ENCODE peak calls at places on chromosomes 2 and 18, in ten cellular contexts. Z is GM12891, B is uterus, G is stomach, I is IMR-90, H is HCT116, Q is tibial nerve, D is GM12892, C is Peyer's patch, R is NB4. F is an unnamed sample.

GRCh38 chr2:168780671-168781071 is 21.8 kb upstream of the NOSTRIN start:
- DNase-seq in Z (no peak), B (no peak), G (no peak), I (no peak), H (no peak), Q (no peak), D (no peak), C (no peak), R (no peak), F (no peak)

GRCh38 chr2:151849413-151850010 is 21.3 kb upstream of the ARL5A start:
- DNase-seq in Z (no peak), B (no peak), G (no peak), I (no peak), H (no peak), Q (no peak), D (no peak), C (no peak), R (no peak), F (no peak)

GRCh38 chr2:148922776-148923175 is 47.7 kb downstream of the KIF5C start:
- DNase-seq in Z (no peak), B (no peak), G (no peak), I (no peak), H (no peak), Q (no peak), D (no peak), C (no peak), R (no peak), F (no peak)

GRCh38 chr2:135785032-135785431 is 43.4 kb downstream of the UBXN4 start:
- DNase-seq in Z (no peak), B (no peak), G (no peak), I (no peak), H (no peak), Q (no peak), D (no peak), C (no peak), R (peak; percentile 33), F (no peak)

GRCh38 chr18:50128506-50129271 is 66.3 kb downstream of the MYO5B start:
- DNase-seq in Z (no peak), B (no peak), G (peak; percentile 58), I (no peak), H (no peak), Q (no peak), D (no peak), C (peak; percentile 85), R (no peak), F (no peak)

GRCh38 chr2:113720167-113720566 is 36.3 kb downstream of the SLC35F5 start:
- DNase-seq in Z (no peak), B (no peak), G (no peak), I (peak; percentile 20), H (no peak), Q (no peak), D (no peak), C (no peak), R (no peak), F (no peak)

GRCh38 chr2:130887643-130888042 is 50.9 kb downstream of the ARHGEF4 start:
- DNase-seq in Z (no peak), B (no peak), G (no peak), I (no peak), H (no peak), Q (no peak), D (no peak), C (no peak), R (no peak), F (peak; percentile 50)

GRCh38 chr2:152539424-152539823 is 177.8 kb downstream of the PRPF40A start:
- DNase-seq in Z (no peak), B (no peak), G (no peak), I (no peak), H (no peak), Q (no peak), D (no peak), C (no peak), R (no peak), F (no peak)

GRCh38 chr2:25340340-25340886 is 1.3 kb downstream of the DNMT3A start:
- DNase-seq in Z (no peak), B (peak; percentile 56), G (no peak), I (no peak), H (no peak), Q (no peak), D (no peak), C (no peak), R (peak; percentile 36), F (no peak)

GRCh38 chr2:25341031-25341727 is 546 bp downstream of the DNMT3A start:
- DNase-seq in Z (peak; percentile 70), B (peak; percentile 46), G (peak; percentile 34), I (no peak), H (no peak), Q (no peak), D (peak; percentile 81), C (no peak), R (peak; percentile 61), F (no peak)

GRCh38 chr2:25342372-25343186 is 854 bp upstream of the DNMT3A start:
- DNase-seq in Z (peak; percentile 95), B (peak; percentile 85), G (peak; percentile 82), I (peak; percentile 82), H (peak; percentile 38), Q (peak; percentile 37), D (peak; percentile 93), C (peak; percentile 83), R (peak; percentile 91), F (peak; percentile 86)

GRCh38 chr2:25343187-25343825 is 1.6 kb upstream of the DNMT3A start:
- DNase-seq in Z (no peak), B (no peak), G (no peak), I (no peak), H (no peak), Q (no peak), D (no peak), C (no peak), R (no peak), F (no peak)

GRCh38 chr2:25341753-25342371 is at the start of gene DNMT3A:
- DNase-seq in Z (peak; percentile 73), B (peak; percentile 75), G (peak; percentile 74), I (peak; percentile 55), H (no peak), Q (peak; percentile 44), D (peak; percentile 72), C (peak; percentile 78), R (peak; percentile 80), F (no peak)
- TF ChIP-seq POLR2A in Z (no peak), B (no peak), G (no peak), I (no peak), H (no peak), Q (no peak), D (no peak), C (no peak), R (no peak), F (no peak)

GRCh38 chr2:88694015-88694414 is 2.5 kb downstream of the RPIA start:
- DNase-seq in Z (no peak), B (no peak), G (peak; percentile 72), I (no peak), H (no peak), Q (no peak), D (no peak), C (no peak), R (peak; percentile 12), F (no peak)

GRCh38 chr2:88687384-88687783 is 4.1 kb upstream of the RPIA start:
- DNase-seq in Z (no peak), B (no peak), G (no peak), I (no peak), H (no peak), Q (no peak), D (no peak), C (no peak), R (no peak), F (no peak)

GRCh38 chr2:88692187-88692586 is 714 bp downstream of the RPIA start:
- DNase-seq in Z (no peak), B (no peak), G (peak; percentile 40), I (peak; percentile 7), H (no peak), Q (no peak), D (peak; percentile 17), C (peak; percentile 60), R (peak; percentile 73), F (peak; percentile 71)

GRCh38 chr2:88690591-88691338 is 708 bp upstream of the RPIA start:
- DNase-seq in Z (no peak), B (no peak), G (peak; percentile 53), I (peak; percentile 2), H (peak; percentile 19), Q (no peak), D (peak; percentile 12), C (no peak), R (no peak), F (no peak)

DNA sequence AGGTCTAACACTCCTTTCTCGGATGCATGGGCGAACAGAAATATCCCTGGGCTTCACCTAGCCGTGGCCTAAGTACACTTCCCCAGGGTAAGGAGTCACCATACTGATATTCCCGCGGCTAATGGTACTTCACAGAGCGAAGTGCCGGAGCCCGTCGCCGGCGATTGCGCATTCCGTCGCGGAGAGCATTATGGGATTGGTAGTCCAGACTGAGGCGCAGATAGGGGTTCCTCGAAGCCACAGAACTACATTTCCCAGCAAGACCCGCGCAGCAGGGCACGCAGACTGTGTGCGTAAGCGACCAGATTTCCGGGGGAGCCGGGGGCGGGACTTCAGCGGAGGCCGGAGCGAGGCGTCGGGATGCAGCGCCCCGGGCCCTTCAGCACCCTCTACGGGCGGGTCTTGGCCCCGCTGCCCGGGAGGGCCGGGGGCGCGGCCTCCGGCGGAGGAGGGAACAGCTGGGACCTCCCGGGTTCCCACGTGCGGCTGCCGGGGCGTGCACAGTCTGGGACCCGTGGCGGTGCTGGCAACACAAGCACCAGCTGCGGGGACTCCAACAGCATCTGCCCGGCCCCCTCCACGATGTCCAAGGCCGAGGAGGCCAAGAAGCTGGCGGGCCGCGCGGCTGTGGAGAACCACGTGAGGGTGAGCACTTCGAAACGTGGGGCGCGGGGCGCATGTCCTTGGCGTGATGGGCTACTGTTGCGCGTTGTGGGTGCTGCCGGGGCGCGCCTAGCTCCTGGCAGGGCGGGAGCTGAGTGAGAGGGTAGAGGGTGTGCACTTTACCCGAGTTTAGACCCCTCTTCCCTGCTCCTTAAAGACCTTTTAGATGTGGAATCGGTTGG is at the start of gene RPIA:
- DNase-seq in Z (peak; percentile 88), B (peak; percentile 99), G (peak; percentile 99), I (peak; percentile 98), H (peak; percentile 96), Q (peak; percentile 96), D (peak; percentile 87), C (peak; percentile 99), R (peak; percentile 99), F (peak; percentile 98)
- TF ChIP-seq POLR2A in Z (peak; percentile 86), B (peak; percentile 48), G (no peak), I (peak; percentile 75), H (peak; percentile 74), Q (peak; percentile 61), D (peak; percentile 84), C (peak; percentile 79), R (peak; percentile 77), F (peak; percentile 33)

DNA sequence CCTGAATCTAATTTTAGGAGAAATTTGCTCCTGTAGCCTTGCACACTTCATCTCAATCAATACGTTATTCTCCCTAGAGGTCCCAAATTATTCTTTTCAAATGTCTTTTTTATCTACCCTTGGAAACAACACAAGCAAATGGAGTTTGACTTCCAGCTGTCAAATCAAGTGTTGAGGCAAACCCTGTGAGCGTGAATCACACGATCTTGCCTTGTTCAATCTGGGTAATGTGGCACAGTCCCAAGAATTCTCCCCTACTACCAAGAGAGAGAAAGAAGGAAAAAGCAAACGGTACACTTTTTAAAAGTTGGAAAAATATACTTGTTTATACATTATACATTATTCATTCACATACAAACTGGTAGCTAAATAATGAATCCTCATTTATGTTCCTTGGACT is 2035.3 kb upstream of the CELF4 start:
- DNase-seq in Z (no peak), B (no peak), G (no peak), I (no peak), H (no peak), Q (no peak), D (no peak), C (no peak), R (no peak), F (no peak)
- TF ChIP-seq POLR2A in Z (no peak), B (no peak), G (no peak), I (no peak), H (no peak), Q (no peak), D (no peak), C (no peak), R (no peak), F (no peak)

DNA sequence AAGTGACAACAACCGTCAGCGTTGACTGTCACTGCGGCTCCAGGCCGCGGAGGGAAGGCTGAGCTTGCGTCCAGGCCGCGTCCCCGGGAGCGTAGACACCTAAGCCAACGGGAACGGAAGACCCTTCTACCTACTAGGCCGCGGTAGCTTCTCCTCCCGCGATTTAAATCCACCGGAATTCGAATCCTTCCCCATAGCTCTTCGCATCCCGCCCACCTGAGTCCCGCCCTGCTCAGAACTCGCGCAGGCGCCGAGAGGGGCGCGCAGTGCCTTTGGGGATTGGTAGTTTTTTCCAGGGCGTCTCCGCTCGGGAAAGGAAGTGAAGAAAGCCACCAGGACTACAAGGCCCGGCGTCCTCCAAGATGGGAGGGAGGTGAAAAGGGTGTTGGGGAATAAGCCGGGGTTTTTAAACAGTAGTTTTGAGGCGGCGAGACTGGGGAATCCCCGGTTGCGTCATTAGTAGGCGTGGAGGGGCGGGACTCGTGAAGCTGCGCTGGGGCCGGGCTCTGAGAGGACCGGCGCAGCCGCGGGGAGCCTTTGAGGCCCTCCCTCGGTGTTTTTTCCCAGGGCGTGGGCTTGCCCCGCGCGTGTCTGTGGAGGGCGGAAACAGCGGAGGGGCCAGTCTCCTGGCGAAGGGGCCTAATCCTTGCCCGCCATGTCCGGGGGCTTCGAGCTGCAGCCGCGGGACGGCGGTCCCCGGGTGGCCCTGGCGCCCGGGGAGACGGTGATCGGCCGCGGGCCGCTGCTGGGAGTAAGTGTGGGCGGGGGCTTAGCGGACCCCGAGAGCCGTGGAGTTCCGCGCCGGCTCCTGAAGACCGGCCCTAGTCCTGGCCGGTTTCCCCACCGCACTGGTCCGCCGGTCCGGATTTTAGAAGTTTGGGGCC is at the start of the genes APLF and FBXO48:
- DNase-seq in Z (peak; percentile 87), B (peak; percentile 98), G (peak; percentile 98), I (peak; percentile 99), H (peak; percentile 98), Q (peak; percentile 92), D (peak; percentile 85), C (peak; percentile 98), R (peak; percentile 100), F (peak; percentile 99)
- TF ChIP-seq POLR2A in Z (peak; percentile 25), B (peak; percentile 73), G (no peak), I (peak; percentile 91), H (peak; percentile 59), Q (peak; percentile 67), D (peak; percentile 55), C (peak; percentile 45), R (peak; percentile 63), F (no peak)

F was measured in suprapubic skin.